ENCODE peak calls at places on chromosomes 2 and 18, in eight cellular contexts. C, I, K, L, Z, N, B and R are unnamed samples.
A peak's percentile ranks its signal among the peaks of the same experiment; 100 is the strongest.

GRCh38 chr2:217685255-217685605 is 317.6 kb downstream of the TNS1 start:
- DNase-seq in B (peak; percentile 83), K (peak; percentile 66), Z (peak; percentile 61), N (peak; percentile 82), I (peak; percentile 92), L (peak; percentile 65), C (no peak), R (peak; percentile 79)

GRCh38 chr18:44651918-44652317 is 28.8 kb upstream of the SETBP1 start:
- DNase-seq in C (no peak), Z (no peak), B (no peak), N (no peak), I (no peak), L (no peak), K (no peak), R (no peak)

GRCh38 chr2:3193423-3194330 is 183.9 kb downstream of the EIPR1 start:
- DNase-seq in K (no peak), N (no peak), B (no peak), C (no peak), I (peak; percentile 29), L (no peak), Z (no peak), R (no peak)

GRCh38 chr2:201699384-201699783 is 940 bp upstream of the MPP4 start:
- DNase-seq in L (no peak), C (no peak), B (no peak), Z (no peak), I (peak; percentile 5), K (no peak), N (peak; percentile 10), R (no peak)

GRCh38 chr2:165697727-165698620 is 96.1 kb downstream of the GALNT3 start:
- DNase-seq in Z (no peak), I (no peak), C (no peak), K (no peak), L (no peak), B (no peak), N (no peak), R (no peak)

GRCh38 chr2:130371723-130372054 is 15.8 kb downstream of the PTPN18 start:
- DNase-seq in K (no peak), I (no peak), N (no peak), Z (no peak), L (no peak), C (no peak), B (no peak), R (no peak)

GRCh38 chr2:241232736-241233575 is 44.5 kb downstream of the ANO7 start:
- DNase-seq in L (no peak), N (no peak), C (peak; percentile 42), K (peak; percentile 44), Z (peak; percentile 7), I (no peak), B (no peak), R (no peak)

GRCh38 chr2:61421611-61422010 is 49.3 kb downstream of the USP34 start:
- DNase-seq in L (no peak), N (no peak), B (no peak), C (no peak), K (no peak), Z (no peak), I (no peak), R (no peak)

GRCh38 chr2:16166327-16166981 is 226.1 kb downstream of the MYCN start:
- DNase-seq in C (no peak), I (no peak), Z (no peak), N (no peak), B (no peak), L (no peak), K (no peak), R (no peak)

GRCh38 chr18:2909431-2910140 is 62.8 kb downstream of the EMILIN2 start:
- DNase-seq in N (no peak), Z (no peak), K (no peak), I (no peak), L (no peak), B (no peak), C (no peak), R (no peak)

GRCh38 chr18:71327443-71328120 is 1038.7 kb downstream of the SOCS6 start:
- DNase-seq in K (no peak), C (no peak), I (peak; percentile 24), B (no peak), N (no peak), L (no peak), Z (no peak), R (no peak)

GRCh38 chr2:241225545-241225944 is 37.1 kb downstream of the ANO7 start:
- DNase-seq in K (no peak), B (no peak), L (no peak), N (no peak), I (no peak), C (no peak), Z (peak; percentile 3), R (no peak)

GRCh38 chr2:27954771-27955384 is 64.3 kb downstream of the BABAM2 start:
- DNase-seq in L (peak; percentile 66), Z (peak; percentile 55), B (peak; percentile 85), C (no peak), N (peak; percentile 100), I (peak; percentile 99), K (no peak), R (peak; percentile 95)

GRCh38 chr2:27956895-27957294 is 66.4 kb downstream of the BABAM2 start:
- DNase-seq in Z (no peak), K (no peak), L (no peak), C (no peak), N (peak; percentile 65), I (peak; percentile 84), B (no peak), R (no peak)

GRCh38 chr2:27953077-27953476 is 62.5 kb downstream of the BABAM2 start:
- DNase-seq in K (no peak), C (no peak), Z (no peak), I (no peak), L (peak; percentile 20), N (no peak), B (no peak), R (no peak)

GRCh38 chr2:27954261-27954673 is 63.7 kb downstream of the BABAM2 start:
- DNase-seq in L (no peak), Z (no peak), B (no peak), N (peak; percentile 69), K (no peak), I (peak; percentile 55), C (no peak), R (no peak)

DNA sequence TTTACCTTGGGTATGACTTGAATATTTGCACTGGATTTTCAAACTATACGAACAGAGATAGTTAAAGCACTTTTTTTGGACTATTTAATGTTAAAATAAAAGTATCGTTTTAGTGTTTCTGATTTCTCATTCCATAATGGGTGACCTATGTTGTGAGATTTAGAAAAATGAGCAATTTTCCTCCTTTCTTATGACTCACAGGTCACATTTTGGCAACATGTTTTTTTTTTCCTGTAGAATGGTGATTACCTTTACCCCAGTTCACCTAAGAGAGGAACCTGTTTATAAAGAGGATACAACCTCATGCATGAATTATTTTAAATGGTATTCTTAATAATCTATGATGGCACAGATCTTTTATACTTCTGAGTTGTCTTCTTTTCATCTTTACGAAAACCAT is 65.2 kb downstream of the BABAM2 start:
- DNase-seq in B (no peak), C (no peak), K (no peak), Z (no peak), L (no peak), N (peak; percentile 47), I (no peak), R (no peak)
- H3K4me3 ChIP-seq in B (no peak overlapping the region), C (no peak overlapping the region), K (no peak overlapping the region), Z (no peak overlapping the region), L (no peak overlapping the region), N (no peak overlapping the region), I (no peak overlapping the region), R (no peak overlapping the region)

DNA sequence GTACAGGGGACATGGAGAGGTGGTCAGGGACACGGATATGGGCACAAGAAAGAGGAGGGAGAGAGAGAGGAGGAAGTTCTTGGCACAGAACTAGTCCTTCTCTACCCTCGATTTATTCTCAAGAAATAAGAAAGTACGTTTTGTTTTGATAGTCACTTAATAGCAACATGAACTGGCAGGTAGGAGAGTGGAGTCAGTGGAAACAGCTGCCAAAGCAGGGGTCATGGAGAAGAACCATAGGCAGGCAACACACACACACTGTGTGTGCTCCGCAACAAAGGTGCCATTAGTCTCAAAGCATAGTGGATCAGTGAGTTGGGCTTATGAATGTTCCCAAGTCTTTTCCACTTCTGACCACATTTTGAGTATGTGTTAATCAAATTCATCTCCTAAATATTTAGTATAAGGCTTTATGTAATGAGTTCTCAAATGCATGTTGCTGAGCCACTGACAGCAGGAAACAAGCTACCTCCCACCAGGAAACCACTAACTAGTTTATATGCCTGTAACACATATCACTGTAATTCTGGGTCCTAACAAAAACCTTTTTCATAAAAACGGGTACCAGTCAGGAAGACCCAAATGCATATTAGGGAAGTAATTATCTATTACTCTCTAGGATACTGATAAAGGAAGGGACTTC is 41.1 kb downstream of the IWS1 start:
- DNase-seq in K (no peak), B (no peak), L (no peak), I (no peak), C (no peak), Z (no peak), N (no peak), R (no peak)
- H3K27me3 ChIP-seq in K (no peaks in the 10 kb centered on the region), B (no peaks in the 10 kb centered on the region), L (no peaks in the 10 kb centered on the region), I (no peaks in the 10 kb centered on the region), C (no peaks in the 10 kb centered on the region), Z (no peaks in the 10 kb centered on the region), N (no peaks in the 10 kb centered on the region), R (no peaks in the 10 kb centered on the region)

GRCh38 chr2:171419333-171419732 is 14.5 kb downstream of the METTL8 start:
- DNase-seq in Z (no peak), B (no peak), K (no peak), C (no peak), N (no peak), L (no peak), I (no peak), R (no peak)

GRCh38 chr2:171416009-171416926 is 17.5 kb downstream of the METTL8 start:
- DNase-seq in N (peak; percentile 95), C (peak; percentile 85), Z (peak; percentile 88), K (peak; percentile 79), L (peak; percentile 87), B (peak; percentile 91), I (peak; percentile 95), R (peak; percentile 93)

DNA sequence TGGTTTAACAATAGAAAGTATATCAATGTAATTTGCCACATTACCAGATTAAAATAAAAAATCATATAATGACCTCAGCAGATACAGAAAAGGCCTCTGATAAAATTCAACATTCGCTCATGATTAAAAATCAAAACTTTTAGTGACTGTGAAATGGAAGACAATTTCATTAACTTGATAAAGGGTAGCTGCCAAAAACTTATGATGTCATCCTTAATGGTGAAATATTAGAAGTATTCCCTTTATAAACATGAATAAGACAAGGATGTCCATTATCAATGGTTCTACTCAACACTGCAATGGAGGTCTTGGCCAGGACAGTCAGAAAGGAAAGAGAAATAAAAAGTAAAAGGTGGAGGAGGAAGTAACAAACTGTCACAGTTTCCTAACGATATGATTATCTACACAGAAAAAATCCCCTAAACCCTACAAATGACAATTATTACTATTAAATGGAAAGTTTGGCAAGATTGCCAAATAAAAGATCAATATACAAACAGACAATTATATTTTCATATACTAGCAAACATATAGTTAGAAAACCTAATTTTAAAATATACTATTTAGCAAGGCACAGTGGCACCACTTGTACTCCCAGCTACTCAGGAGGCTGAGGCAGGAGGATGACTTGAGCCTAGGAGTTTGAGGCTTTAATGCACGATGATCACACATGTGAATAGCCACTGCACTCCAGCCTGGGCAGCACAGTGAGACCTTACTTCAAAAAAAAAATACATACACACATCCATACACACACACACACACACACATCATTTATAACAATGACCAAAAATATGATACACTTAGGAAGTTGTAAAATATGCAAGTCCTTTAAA is 12.8 kb downstream of the METTL8 start:
- DNase-seq in N (no peak), C (no peak), K (no peak), B (no peak), Z (no peak), L (no peak), I (no peak), R (no peak)
- H3K27ac ChIP-seq in N (no peak overlapping the region), C (no peak overlapping the region), K (no peak overlapping the region), B (no peak overlapping the region), Z (no peak overlapping the region), L (no peak overlapping the region), I (no peak overlapping the region), R (no peak overlapping the region)

GRCh38 chr2:12980817-12981216 is 264.1 kb downstream of the TRIB2 start:
- DNase-seq in K (no peak), N (no peak), L (no peak), C (no peak), I (no peak), Z (no peak), B (no peak), R (no peak)
- H3K4me3 ChIP-seq in K (no peak overlapping the region), N (no peak overlapping the region), L (no peak overlapping the region), C (no peak overlapping the region), I (no peak overlapping the region), Z (no peak overlapping the region), B (no peak overlapping the region), R (no peak overlapping the region)